ENCODE peak calls at places on chromosomes 3 and 15, in four cellular contexts. One of them, this sample, is unnamed.
A peak's percentile ranks its signal among the peaks of the same experiment; 100 is the strongest.

GRCh38 chr3:186815490-186815889 is 9.2 kb upstream of the RFC4 start:
- DNase-seq in HCT116: no peak
- DNase-seq in OCI-LY7: no peak
- DNase-seq in SK-N-SH: no peak
- DNase-seq in this sample: peak; percentile 69

GRCh38 chr3:102796856-102797255 is 362.0 kb downstream of the ZPLD1 start:
- DNase-seq in SK-N-SH: no peak
- DNase-seq in OCI-LY7: no peak
- DNase-seq in HCT116: no peak
- DNase-seq in this sample: no peak

GRCh38 chr3:160804762-160805161 is 48.7 kb downstream of the PPM1L start:
- DNase-seq in HCT116: no peak
- DNase-seq in OCI-LY7: no peak
- DNase-seq in SK-N-SH: peak; percentile 29
- DNase-seq in this sample: no peak

GRCh38 chr3:52710512-52710911 is 4.6 kb downstream of the SPCS1 start:
- DNase-seq in SK-N-SH: no peak
- DNase-seq in HCT116: no peak
- DNase-seq in OCI-LY7: no peak
- DNase-seq in this sample: no peak

GRCh38 chr3:71584216-71585061 is 911 bp upstream of the FOXP1 start:
- DNase-seq in OCI-LY7: peak; percentile 47
- DNase-seq in SK-N-SH: peak; percentile 41
- DNase-seq in HCT116: no peak
- DNase-seq in this sample: peak; percentile 36

GRCh38 chr3:48440590-48440958 is 517 bp downstream of the TMA7 start:
- DNase-seq in OCI-LY7: peak; percentile 22
- DNase-seq in SK-N-SH: peak; percentile 35
- DNase-seq in HCT116: no peak
- DNase-seq in this sample: no peak

GRCh38 chr3:145219355-145220196 is 941.4 kb downstream of the PLOD2 start:
- DNase-seq in SK-N-SH: no peak
- DNase-seq in HCT116: no peak
- DNase-seq in OCI-LY7: no peak
- DNase-seq in this sample: no peak

GRCh38 chr3:107588217-107588616 is 65.5 kb downstream of the BBX start:
- DNase-seq in OCI-LY7: no peak
- DNase-seq in SK-N-SH: no peak
- DNase-seq in HCT116: no peak
- DNase-seq in this sample: peak; percentile 35

GRCh38 chr3:155228636-155229035 is 64.8 kb downstream of the STRIT1 start:
- DNase-seq in SK-N-SH: no peak
- DNase-seq in HCT116: no peak
- DNase-seq in OCI-LY7: no peak
- DNase-seq in this sample: no peak

DNA sequence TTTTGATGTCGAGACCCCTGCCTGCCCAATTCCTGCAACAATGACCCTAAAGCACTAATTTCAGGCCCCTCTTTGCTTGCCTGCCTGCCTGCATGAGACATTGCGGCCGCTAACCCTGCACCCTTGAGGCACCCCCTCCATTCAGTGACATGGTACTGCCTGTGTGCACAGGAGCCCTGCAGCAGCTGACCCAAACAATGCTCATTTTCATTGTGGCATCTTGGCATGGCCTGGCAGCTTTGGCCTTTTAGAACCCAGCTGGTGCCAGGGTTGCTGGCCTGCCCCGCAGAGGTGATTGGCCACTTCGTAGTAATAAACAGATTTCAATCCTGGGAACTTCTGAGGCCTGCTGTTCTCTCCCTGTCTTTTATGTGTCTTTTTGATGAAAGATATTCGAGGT is 33.8 kb downstream of the SLCO3A1 start:
- DNase-seq in OCI-LY7: no peak
- DNase-seq in HCT116: no peak
- DNase-seq in SK-N-SH: no peak
- DNase-seq in this sample: no peak
- TF ChIP-seq CTCF in OCI-LY7: no peak
- TF ChIP-seq CTCF in HCT116: no peak
- TF ChIP-seq CTCF in SK-N-SH: no peak
- TF ChIP-seq CTCF in this sample: no peak

GRCh38 chr3:41162981-41163380 is 36.3 kb upstream of the CTNNB1 start:
- DNase-seq in HCT116: no peak
- DNase-seq in OCI-LY7: no peak
- DNase-seq in SK-N-SH: no peak
- DNase-seq in this sample: no peak

GRCh38 chr3:41159581-41160189 is 39.6 kb upstream of the CTNNB1 start:
- DNase-seq in SK-N-SH: no peak
- DNase-seq in HCT116: peak; percentile 41
- DNase-seq in OCI-LY7: no peak
- DNase-seq in this sample: peak; percentile 91

GRCh38 chr3:41158947-41159346 is 40.4 kb upstream of the CTNNB1 start:
- DNase-seq in SK-N-SH: no peak
- DNase-seq in HCT116: no peak
- DNase-seq in OCI-LY7: no peak
- DNase-seq in this sample: peak; percentile 94

GRCh38 chr3:41162541-41162940 is 36.8 kb upstream of the CTNNB1 start:
- DNase-seq in OCI-LY7: no peak
- DNase-seq in HCT116: no peak
- DNase-seq in SK-N-SH: no peak
- DNase-seq in this sample: no peak

DNA sequence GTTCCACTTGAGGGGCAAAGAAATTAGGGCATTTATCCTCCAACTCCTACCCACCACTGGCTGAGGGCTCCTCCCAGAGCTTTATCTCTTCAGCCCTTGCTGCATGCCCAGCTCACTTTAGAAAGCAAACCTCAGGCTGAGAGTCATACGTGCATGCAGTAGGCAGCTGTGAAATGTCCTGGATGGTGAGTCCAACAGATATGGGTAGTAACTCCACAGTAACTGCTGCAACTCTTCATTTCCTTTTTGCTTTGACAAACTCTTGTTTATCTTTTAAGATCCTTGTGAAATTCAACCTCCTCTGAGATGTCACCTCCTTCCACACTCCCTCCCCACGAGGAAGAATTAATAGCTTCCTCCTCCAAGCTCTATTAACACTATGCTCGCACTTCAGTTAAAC is 35.9 kb upstream of the CTNNB1 start:
- DNase-seq in SK-N-SH: no peak
- DNase-seq in HCT116: no peak
- DNase-seq in OCI-LY7: no peak
- DNase-seq in this sample: no peak
- H3K9me2 ChIP-seq in SK-N-SH: no peaks in the 10 kb centered on the region
- H3K9me2 ChIP-seq in HCT116: no peaks in the 10 kb centered on the region
- H3K9me2 ChIP-seq in OCI-LY7: no peaks in the 10 kb centered on the region
- H3K9me2 ChIP-seq in this sample: no peaks in the 10 kb centered on the region

GRCh38 chr3:169339386-169339785 is 324.1 kb downstream of the MECOM start:
- DNase-seq in SK-N-SH: no peak
- DNase-seq in OCI-LY7: no peak
- DNase-seq in HCT116: no peak
- DNase-seq in this sample: no peak
- TF ChIP-seq EZH2phosphoT487 in SK-N-SH: no peak
- TF ChIP-seq EZH2phosphoT487 in OCI-LY7: no peak
- TF ChIP-seq EZH2phosphoT487 in HCT116: no peak
- TF ChIP-seq EZH2phosphoT487 in this sample: no peak

DNA sequence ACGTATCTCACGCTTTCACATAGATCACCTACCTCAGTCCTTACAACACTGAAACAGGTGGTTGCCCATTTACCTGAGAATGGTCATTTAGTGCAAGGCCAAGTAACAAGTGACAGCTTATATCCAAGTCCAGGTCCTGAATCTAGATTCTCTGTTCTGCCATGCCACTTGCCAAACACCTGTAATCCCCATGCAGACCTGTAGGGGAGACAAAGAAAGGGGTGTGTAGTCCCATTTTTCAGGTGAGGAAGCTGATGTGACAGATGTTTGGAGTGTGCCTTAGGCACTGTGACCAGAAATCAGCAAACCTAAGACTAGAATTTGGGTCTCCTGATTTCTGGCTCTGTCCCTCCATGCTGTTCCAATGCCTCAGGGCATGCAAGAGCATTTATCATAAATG is 12.7 kb downstream of the ZNF35 start:
- DNase-seq in SK-N-SH: no peak
- DNase-seq in OCI-LY7: peak; percentile 12
- DNase-seq in HCT116: no peak
- DNase-seq in this sample: peak; percentile 15
- TF ChIP-seq CTCF in SK-N-SH: peak; percentile 32
- TF ChIP-seq CTCF in OCI-LY7: peak; percentile 51
- TF ChIP-seq CTCF in HCT116: peak; percentile 51
- TF ChIP-seq CTCF in this sample: peak; percentile 37

GRCh38 chr3:41167722-41168497 is 31.4 kb upstream of the CTNNB1 start:
- DNase-seq in OCI-LY7: no peak
- DNase-seq in SK-N-SH: no peak
- DNase-seq in HCT116: no peak
- DNase-seq in this sample: no peak

GRCh38 chr3:41169038-41169437 is 30.3 kb upstream of the CTNNB1 start:
- DNase-seq in SK-N-SH: no peak
- DNase-seq in OCI-LY7: no peak
- DNase-seq in HCT116: no peak
- DNase-seq in this sample: no peak

DNA sequence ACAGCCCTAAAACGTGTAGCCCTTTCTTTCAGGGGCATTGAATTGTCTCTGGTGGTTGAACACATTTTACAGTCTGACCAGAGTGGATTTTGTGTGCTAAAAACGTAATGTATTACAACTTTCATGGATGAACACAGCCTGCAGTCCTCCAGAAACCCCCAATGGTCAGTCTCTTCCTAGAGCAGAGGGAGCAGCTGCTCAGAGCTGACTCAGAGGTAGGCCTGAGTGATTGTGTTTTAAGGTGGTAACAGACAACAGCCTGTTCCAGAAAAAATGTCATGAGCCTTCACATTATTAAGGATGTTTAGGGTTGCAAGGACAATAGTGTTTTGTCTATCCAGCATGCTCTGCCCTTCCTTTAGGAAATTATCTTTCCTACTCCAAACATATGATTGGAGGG is 34.5 kb upstream of the CTNNB1 start:
- DNase-seq in HCT116: no peak
- DNase-seq in OCI-LY7: no peak
- DNase-seq in SK-N-SH: no peak
- DNase-seq in this sample: no peak
- H3K9me2 ChIP-seq in HCT116: no peaks in the 10 kb centered on the region
- H3K9me2 ChIP-seq in OCI-LY7: no peaks in the 10 kb centered on the region
- H3K9me2 ChIP-seq in SK-N-SH: no peaks in the 10 kb centered on the region
- H3K9me2 ChIP-seq in this sample: no peaks in the 10 kb centered on the region

DNA sequence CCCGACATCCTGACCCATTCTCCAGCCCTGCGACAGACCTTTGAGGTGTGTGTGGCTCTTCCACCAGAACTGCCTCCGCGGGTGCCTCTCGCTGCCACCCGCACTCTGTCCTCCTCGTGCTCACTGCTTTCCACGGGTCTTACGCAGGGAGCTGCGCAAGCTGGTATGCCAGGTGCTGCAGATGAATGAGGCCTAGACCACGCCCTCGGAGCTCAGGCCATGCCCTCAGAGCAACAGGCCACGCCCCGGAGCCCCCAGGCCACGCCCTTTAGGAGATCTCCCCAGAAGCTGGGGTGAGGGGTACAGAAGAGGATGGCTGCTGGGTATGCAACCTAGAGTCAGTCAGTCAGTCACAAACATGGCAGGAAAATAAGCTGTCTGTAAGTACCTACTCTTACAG is 300.3 kb downstream of the GABRG3 start:
- DNase-seq in HCT116: no peak
- DNase-seq in OCI-LY7: no peak
- DNase-seq in SK-N-SH: no peak
- DNase-seq in this sample: no peak
- TF ChIP-seq EZH2phosphoT487 in HCT116: no peak
- TF ChIP-seq EZH2phosphoT487 in OCI-LY7: no peak
- TF ChIP-seq EZH2phosphoT487 in SK-N-SH: no peak
- TF ChIP-seq EZH2phosphoT487 in this sample: no peak